ENCODE peak calls at places on chromosomes 16 and 17, in eight cellular contexts. E is transverse colon, O is AG04450, F is AG09309, U is prostate gland, L is skeletal muscle cell, P is HCT116, X is brain microvascular endothelial cell. D is an unnamed sample.

GRCh38 chr16:65728652-65729051 is 606.8 kb upstream of the CDH11 start:
- DNase-seq in O (no peak), E (no peak), U (no peak), X (no peak), L (no peak), P (no peak), F (no peak), D (no peak)

GRCh38 chr16:50881953-50882352 is 140.1 kb downstream of the CYLD start:
- DNase-seq in F (no peak), P (no peak), U (no peak), X (no peak), O (no peak), L (no peak), E (no peak), D (no peak)

GRCh38 chr16:57325458-57325857 is 33.1 kb upstream of the CCL22 start:
- DNase-seq in P (no peak), L (no peak), O (no peak), U (no peak), X (no peak), E (no peak), F (no peak), D (no peak)

GRCh38 chr16:17018715-17019014 is 452.1 kb downstream of the XYLT1 start:
- DNase-seq in X (no peak), P (no peak), U (no peak), E (no peak), F (no peak), O (no peak), L (no peak), D (no peak)

GRCh38 chr17:47884905-47885735 is 10.9 kb upstream of the SP2 start:
- DNase-seq in E (peak), U (no peak), F (no peak), L (no peak), X (no peak), P (no peak), O (no peak), D (no peak)

GRCh38 chr16:70522216-70523000 is 946 bp downstream of the COG4 start:
- DNase-seq in U (no peak), F (no peak), O (no peak), P (no peak), X (no peak), L (no peak), E (no peak), D (no peak)

GRCh38 chr17:81157848-81158687 is 7.2 kb upstream of the PVALEF start:
- DNase-seq in E (no peak), L (no peak), U (no peak), X (no peak), F (no peak), P (no peak), O (no peak), D (no peak)

GRCh38 chr16:80844368-80844767 is 40.0 kb upstream of the CDYL2 start:
- DNase-seq in X (no peak), L (no peak), F (no peak), O (no peak), U (no peak), E (no peak), P (no peak), D (no peak)

GRCh38 chr17:38604479-38605229 is 1.1 kb downstream of the SRCIN1 start:
- DNase-seq in P (no peak), E (no peak), O (no peak), U (no peak), F (no peak), X (no peak), L (no peak), D (no peak)

GRCh38 chr17:12007466-12007865 is 10.2 kb upstream of the ZNF18 start:
- DNase-seq in E (no peak), F (no peak), P (no peak), U (no peak), X (no peak), O (no peak), L (no peak), D (no peak)

GRCh38 chr16:57471852-57472664 is 9.6 kb downstream of the POLR2C start:
- DNase-seq in O (no peak), X (no peak), L (no peak), F (no peak), U (no peak), P (no peak), E (peak), D (no peak)

GRCh38 chr16:69397821-69398521 is 12.2 kb upstream of the TERF2 start:
- DNase-seq in L (no peak), F (no peak), E (no peak), P (peak), U (no peak), O (no peak), X (peak), D (peak)

GRCh38 chr17:28944343-28944742 is 7.0 kb downstream of the PHF12 start:
- DNase-seq in X (no peak), F (no peak), L (no peak), O (no peak), U (no peak), P (no peak), E (no peak), D (no peak)

GRCh38 chr17:179066-179432 is 2.4 kb downstream of the DOC2B start:
- DNase-seq in O (no peak), U (no peak), P (no peak), L (no peak), X (no peak), F (no peak), E (no peak), D (no peak)

GRCh38 chr17:73748521-73748920 is 104.3 kb upstream of the SDK2 start:
- DNase-seq in U (no peak), F (no peak), P (no peak), L (no peak), O (no peak), X (no peak), E (no peak), D (no peak)

GRCh38 chr17:36195474-36196098 is 972 bp downstream of the CCL3L1 start:
- DNase-seq in O (no peak), X (no peak), L (no peak), P (no peak), U (no peak), E (no peak), F (no peak), D (no peak)

GRCh38 chr17:40717776-40718175 is 14.2 kb upstream of the KRT24 start:
- DNase-seq in L (no peak), E (no peak), F (no peak), U (no peak), P (no peak), O (no peak), X (no peak), D (no peak)

GRCh38 chr16:50540711-50541007 is 7.5 kb upstream of the NKD1 start:
- DNase-seq in E (no peak), F (no peak), L (no peak), U (no peak), O (no peak), P (no peak), X (no peak), D (no peak)

GRCh38 chr17:17628388-17629008 is 37.0 kb upstream of the PEMT start:
- DNase-seq in O (no peak), X (no peak), F (no peak), L (no peak), E (peak), P (no peak), U (no peak), D (no peak)

GRCh38 chr16:70250748-70251650 is 741 bp downstream of the EXOSC6 start:
- DNase-seq in F (no peak), E (peak), U (peak), L (no peak), O (no peak), X (peak), P (no peak), D (no peak)

GRCh38 chr17:39736319-39737165 is 1.2 kb upstream of the GRB7 start:
- DNase-seq in F (no peak), U (no peak), E (no peak), O (no peak), X (no peak), P (peak), L (no peak), D (no peak)

GRCh38 chr16:15498427-15499175 is 64.2 kb downstream of the BMERB1 start:
- DNase-seq in L (peak), E (no peak), U (no peak), X (no peak), P (no peak), O (no peak), F (no peak), D (no peak)

GRCh38 chr17:20173091-20173490 is 163.9 kb downstream of the SPECC1 start:
- DNase-seq in X (no peak), F (no peak), O (no peak), U (no peak), L (no peak), P (no peak), E (no peak), D (no peak)

GRCh38 chr17:56909742-56910508 is 3.9 kb downstream of the TRIM25 start:
- DNase-seq in E (peak), U (no peak), O (no peak), X (no peak), F (no peak), L (no peak), P (no peak), D (no peak)
- H3K4me3 ChIP-seq in E (no peak), U (no peak), O (no peak), X (no peak), F (no peak), L (no peak), P (no peak), D (no peak)

GRCh38 chr17:77719806-77720205 is 238.7 kb upstream of the TNRC6C start:
- DNase-seq in O (no peak), U (no peak), X (no peak), L (no peak), P (no peak), E (no peak), F (no peak), D (no peak)
- H3K4me3 ChIP-seq in O (no peak), U (no peak), X (no peak), L (no peak), P (no peak), E (no peak), F (no peak), D (no peak)

GRCh38 chr17:68385490-68386215 is 71.6 kb downstream of the WIPI1 start:
- DNase-seq in E (no peak), F (no peak), P (no peak), O (no peak), X (no peak), L (no peak), U (no peak), D (no peak)

GRCh38 chr17:68383120-68383442 is 74.2 kb downstream of the WIPI1 start:
- DNase-seq in U (no peak), O (no peak), F (no peak), X (no peak), P (no peak), E (no peak), L (no peak), D (no peak)

GRCh38 chr17:68382582-68383085 is 74.7 kb downstream of the WIPI1 start:
- DNase-seq in E (no peak), X (no peak), O (no peak), F (no peak), U (no peak), L (no peak), P (no peak), D (no peak)

GRCh38 chr17:68384941-68385340 is 72.4 kb downstream of the WIPI1 start:
- DNase-seq in O (no peak), X (no peak), F (no peak), P (no peak), U (no peak), E (no peak), L (no peak), D (no peak)

DNA sequence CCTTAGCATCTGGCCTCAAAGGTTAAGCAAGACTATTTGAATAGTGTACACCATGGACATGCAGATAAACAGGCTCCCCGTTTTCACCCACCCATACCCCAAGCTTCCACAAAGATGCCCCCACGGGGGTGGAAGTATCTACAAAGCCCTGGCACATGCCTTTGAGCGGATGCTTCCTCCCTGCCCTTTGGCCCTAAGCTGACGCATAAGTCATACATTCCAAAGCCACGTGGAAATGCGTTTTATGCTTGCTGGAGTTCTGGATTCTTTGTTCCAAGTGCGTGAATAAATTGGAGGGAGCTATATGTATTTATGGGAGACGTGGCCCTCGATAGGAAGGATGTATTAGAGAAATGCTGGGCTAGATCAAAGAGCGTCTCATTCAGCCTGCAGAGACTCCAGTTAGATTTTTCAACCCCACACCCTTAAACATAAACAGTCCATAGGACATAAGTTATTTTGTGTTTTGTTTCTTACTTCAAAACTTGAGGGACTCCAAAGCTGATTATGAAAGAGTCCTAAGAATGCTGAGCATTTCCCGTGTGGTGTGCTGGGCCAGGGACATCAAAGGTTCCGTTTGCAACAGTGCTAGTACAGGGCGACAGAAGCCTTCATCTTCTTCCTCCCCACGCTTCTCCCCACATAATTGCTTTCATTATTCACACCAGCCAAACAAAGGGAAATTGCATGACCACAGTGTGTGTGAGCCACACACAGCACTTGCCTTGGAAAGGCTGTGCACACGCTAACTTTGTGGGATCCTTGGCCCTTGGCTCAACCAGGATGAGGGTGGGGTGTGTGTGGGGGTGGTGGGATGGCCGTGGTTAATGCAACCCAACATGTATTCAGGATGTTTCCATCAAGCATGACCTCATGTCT is 73.6 kb downstream of the WIPI1 start:
- DNase-seq in L (peak), X (peak), P (peak), U (no peak), O (peak), F (peak), E (no peak), D (peak)
- H3K4me3 ChIP-seq in L (no peak), X (no peak), P (peak), U (no peak), O (peak), F (peak), E (no peak), D (peak)

DNA sequence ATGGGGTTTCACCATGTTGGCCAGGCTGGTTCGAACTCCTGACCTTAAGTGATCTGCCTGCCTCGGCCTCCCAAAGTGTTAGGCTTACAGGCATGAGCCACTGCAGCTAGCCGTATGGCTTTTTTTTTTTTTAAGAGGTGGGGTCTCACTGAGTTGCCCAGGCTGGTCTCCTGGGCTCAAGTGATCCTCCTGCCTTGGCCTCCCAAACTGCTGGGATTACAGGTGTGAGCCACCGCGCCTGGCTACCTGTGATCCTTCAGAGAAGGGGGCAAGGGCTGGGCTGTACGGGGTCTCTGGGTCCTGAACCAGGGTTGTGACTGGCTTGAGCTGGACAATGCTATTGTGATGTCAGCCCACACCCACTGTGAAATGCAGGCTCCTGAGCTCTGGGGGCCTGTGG is at the start of gene RNF151:
- DNase-seq in L (no peak), P (no peak), X (no peak), E (no peak), O (no peak), F (no peak), U (no peak), D (no peak)
- H3K4me3 ChIP-seq in L (peak), P (peak), X (peak), E (no peak), O (peak), F (peak), U (peak), D (peak)

D was measured in AG04449.